ENCODE peak calls at places on chromosomes 11 and 22, in seven cellular contexts. N is GM10248; W is activated T-helper 1 cell treated with anti-CD3 and anti-CD28 coated beads, Interleukin-12 subunit alpha, Interleukin-12 subunit beta, Interleukin-2, Interleukin-4 antibody, amounts not matched to agents 30 ng/mL and 10 ng/mL and 1 ng/mL, durations not matched to agents 14 hours and 24 hours and 36 hours; I is GM18507; D is CD8-positive, alpha-beta T cell; Z is T-cell; H is GM20000. J is an unnamed sample.

GRCh38 chr11:723120-723883 is 17.3 kb downstream of the EPS8L2 start:
- DNase-seq in W (peak; percentile 40), Z (peak; percentile 59), D (no peak), H (peak; percentile 85), N (peak; percentile 73), I (no peak), J (peak; percentile 60)

GRCh38 chr22:39317084-39317755 is 2.2 kb downstream of the RPL3 start:
- DNase-seq in N (no peak), D (no peak), W (no peak), I (no peak), Z (no peak), H (no peak), J (peak; percentile 72)

GRCh38 chr11:72587696-72588095 is 86.5 kb downstream of the PDE2A start:
- DNase-seq in N (no peak), I (no peak), H (no peak), D (no peak), Z (no peak), W (no peak), J (no peak)

GRCh38 chr11:71215372-71215965 is 36.9 kb downstream of the SHANK2 start:
- DNase-seq in N (no peak), D (no peak), Z (no peak), W (no peak), H (no peak), I (no peak), J (no peak)

GRCh38 chr11:103183981-103184592 is 74.9 kb downstream of the DYNC2H1 start:
- DNase-seq in Z (no peak), W (no peak), N (no peak), D (no peak), H (no peak), I (no peak), J (no peak)

GRCh38 chr11:86138958-86139357 is 70.1 kb upstream of the PICALM start:
- DNase-seq in D (no peak), H (peak; percentile 50), I (peak; percentile 42), W (peak; percentile 37), N (peak; percentile 52), Z (peak; percentile 38), J (peak; percentile 51)

GRCh38 chr22:33898121-33898520 is 22.2 kb downstream of the LARGE1 start:
- DNase-seq in W (no peak), I (no peak), N (no peak), H (no peak), D (no peak), Z (no peak), J (no peak)

GRCh38 chr11:66974724-66975402 is at the start of gene C11orf86:
- DNase-seq in D (no peak), I (no peak), Z (no peak), W (no peak), N (no peak), H (no peak), J (no peak)

GRCh38 chr11:31770011-31770410 is 41.1 kb downstream of the PAX6 start:
- DNase-seq in H (no peak), Z (no peak), I (no peak), W (no peak), D (no peak), N (no peak), J (no peak)

GRCh38 chr22:20605328-20605727 is 97.9 kb downstream of the MED15 start:
- DNase-seq in Z (no peak), D (no peak), H (no peak), N (no peak), I (no peak), W (no peak), J (no peak)

GRCh38 chr22:47309476-47309875 is 547.0 kb downstream of the TBC1D22A start:
- DNase-seq in Z (no peak), W (no peak), N (no peak), H (no peak), I (no peak), D (no peak), J (no peak)

GRCh38 chr22:37999640-38000272 is 15.4 kb upstream of the SOX10 start:
- DNase-seq in D (no peak), Z (no peak), N (no peak), W (no peak), I (no peak), H (no peak), J (no peak)

GRCh38 chr11:121692236-121692635 is 239.5 kb upstream of the SORL1-AS1 start:
- DNase-seq in I (no peak), H (no peak), N (no peak), W (no peak), D (no peak), Z (no peak), J (no peak)

GRCh38 chr11:445765-446588 is 4.1 kb upstream of the PTDSS2 start:
- DNase-seq in W (no peak), N (no peak), Z (no peak), D (no peak), H (no peak), I (no peak), J (no peak)

GRCh38 chr11:119964136-119965025 is 173.5 kb downstream of the TRIM29 start:
- DNase-seq in D (no peak), W (no peak), H (no peak), N (no peak), Z (no peak), I (no peak), J (no peak)

GRCh38 chr22:42116848-42117424 is 13.7 kb downstream of the CYP2D6 start:
- DNase-seq in W (no peak), N (no peak), D (no peak), H (no peak), I (no peak), Z (no peak), J (no peak)